ENCODE peak calls at places on chromosomes 7 and 10, in four cellular contexts. One of them, this sample, is unnamed.

GRCh38 chr10:93121311-93121710 is 47.6 kb downstream of the CYP26A1 start:
- DNase-seq in pons: no peak
- DNase-seq in epithelial cell of esophagus: no peak
- DNase-seq in psoas muscle: no peak
- DNase-seq in this sample: no peak

GRCh38 chr7:101165958-101166602 is 711 bp upstream of the VGF start:
- DNase-seq in pons: no peak
- DNase-seq in epithelial cell of esophagus: no peak
- DNase-seq in psoas muscle: no peak
- DNase-seq in this sample: no peak

GRCh38 chr10:61904711-61905445 is 3.4 kb downstream of the ARID5B start:
- DNase-seq in pons: peak
- DNase-seq in epithelial cell of esophagus: peak
- DNase-seq in psoas muscle: no peak
- DNase-seq in this sample: no peak

GRCh38 chr10:112728118-112728963 is 221.7 kb upstream of the TCF7L2 start:
- DNase-seq in pons: no peak
- DNase-seq in epithelial cell of esophagus: no peak
- DNase-seq in psoas muscle: no peak
- DNase-seq in this sample: no peak

GRCh38 chr10:43225787-43226153 is 41.1 kb downstream of the RASGEF1A start:
- DNase-seq in pons: no peak
- DNase-seq in epithelial cell of esophagus: no peak
- DNase-seq in psoas muscle: no peak
- DNase-seq in this sample: no peak

GRCh38 chr7:20491286-20491685 is 124.2 kb upstream of the ABCB5 start:
- DNase-seq in pons: no peak
- DNase-seq in epithelial cell of esophagus: no peak
- DNase-seq in psoas muscle: no peak
- DNase-seq in this sample: no peak

GRCh38 chr10:124520553-124521428 is 59.2 kb downstream of the LHPP start:
- DNase-seq in pons: no peak
- DNase-seq in epithelial cell of esophagus: no peak
- DNase-seq in psoas muscle: peak
- DNase-seq in this sample: no peak

GRCh38 chr7:8433477-8434289 is at the start of gene NXPH1:
- DNase-seq in pons: no peak
- DNase-seq in epithelial cell of esophagus: peak
- DNase-seq in psoas muscle: no peak
- DNase-seq in this sample: no peak

GRCh38 chr7:109343662-109344061 is 774.0 kb downstream of the DNAJB9 start:
- DNase-seq in pons: no peak
- DNase-seq in epithelial cell of esophagus: peak
- DNase-seq in psoas muscle: no peak
- DNase-seq in this sample: no peak

GRCh38 chr7:99224263-99224947 is 16.5 kb upstream of the KPNA7 start:
- DNase-seq in pons: no peak
- DNase-seq in epithelial cell of esophagus: peak
- DNase-seq in psoas muscle: no peak
- DNase-seq in this sample: no peak

GRCh38 chr7:70788276-70788675 is 343.7 kb upstream of the GALNT17 start:
- DNase-seq in pons: no peak
- DNase-seq in epithelial cell of esophagus: no peak
- DNase-seq in psoas muscle: no peak
- DNase-seq in this sample: no peak

GRCh38 chr10:74923556-74923955 is 97.2 kb downstream of the KAT6B start:
- DNase-seq in pons: no peak
- DNase-seq in epithelial cell of esophagus: no peak
- DNase-seq in psoas muscle: no peak
- DNase-seq in this sample: no peak

GRCh38 chr10:29344073-29344820 is 55.4 kb downstream of the LYZL1 start:
- DNase-seq in pons: no peak
- DNase-seq in epithelial cell of esophagus: peak
- DNase-seq in psoas muscle: no peak
- DNase-seq in this sample: no peak

GRCh38 chr10:1715821-1716220 is 21.5 kb downstream of the ADARB2 start:
- DNase-seq in pons: no peak
- DNase-seq in epithelial cell of esophagus: peak
- DNase-seq in psoas muscle: no peak
- DNase-seq in this sample: no peak

GRCh38 chr7:725223-726005 is 1.1 kb upstream of the DNAAF5 start:
- DNase-seq in pons: no peak
- DNase-seq in epithelial cell of esophagus: peak
- DNase-seq in psoas muscle: no peak
- DNase-seq in this sample: no peak

GRCh38 chr7:35768346-35768745 is 32.5 kb upstream of the SEPTIN7 start:
- DNase-seq in pons: peak
- DNase-seq in epithelial cell of esophagus: no peak
- DNase-seq in psoas muscle: no peak
- DNase-seq in this sample: no peak

GRCh38 chr10:73413108-73413527 is 740 bp downstream of the ANXA7 start:
- DNase-seq in pons: peak
- DNase-seq in epithelial cell of esophagus: peak
- DNase-seq in psoas muscle: peak
- DNase-seq in this sample: peak

GRCh38 chr10:11546581-11546980 is 64.9 kb downstream of the USP6NL start:
- DNase-seq in pons: no peak
- DNase-seq in epithelial cell of esophagus: peak
- DNase-seq in psoas muscle: no peak
- DNase-seq in this sample: no peak

GRCh38 chr7:2654059-2654458 is 22.3 kb downstream of the TTYH3 start:
- DNase-seq in pons: no peak
- DNase-seq in epithelial cell of esophagus: no peak
- DNase-seq in psoas muscle: no peak
- DNase-seq in this sample: no peak

GRCh38 chr10:15571570-15571969 is 148.2 kb downstream of the ITGA8 start:
- DNase-seq in pons: peak
- DNase-seq in epithelial cell of esophagus: no peak
- DNase-seq in psoas muscle: no peak
- DNase-seq in this sample: no peak

GRCh38 chr10:74981831-74982633 is 129.4 kb upstream of the SAMD8 start:
- DNase-seq in pons: no peak
- DNase-seq in epithelial cell of esophagus: no peak
- DNase-seq in psoas muscle: no peak
- DNase-seq in this sample: no peak

GRCh38 chr10:129568562-129569344 is 101.7 kb downstream of the MGMT start:
- DNase-seq in pons: no peak
- DNase-seq in epithelial cell of esophagus: no peak
- DNase-seq in psoas muscle: no peak
- DNase-seq in this sample: no peak

GRCh38 chr7:130152270-130153141 is 52.7 kb downstream of the TMEM209 start:
- DNase-seq in pons: no peak
- DNase-seq in epithelial cell of esophagus: no peak
- DNase-seq in psoas muscle: no peak
- DNase-seq in this sample: no peak

GRCh38 chr7:7178081-7178480 is 4.3 kb upstream of the C1GALT1 start:
- DNase-seq in pons: no peak
- DNase-seq in epithelial cell of esophagus: peak
- DNase-seq in psoas muscle: no peak
- DNase-seq in this sample: no peak

GRCh38 chr7:37971491-37971890 is 51.1 kb downstream of the EPDR1 start:
- DNase-seq in pons: no peak
- DNase-seq in epithelial cell of esophagus: no peak
- DNase-seq in psoas muscle: no peak
- DNase-seq in this sample: no peak

GRCh38 chr10:33106767-33107166 is 148.7 kb upstream of the ITGB1 start:
- DNase-seq in pons: no peak
- DNase-seq in epithelial cell of esophagus: no peak
- DNase-seq in psoas muscle: no peak
- DNase-seq in this sample: no peak

GRCh38 chr10:133082685-133083421 is 4.9 kb upstream of the ADGRA1 start:
- DNase-seq in pons: no peak
- DNase-seq in epithelial cell of esophagus: no peak
- DNase-seq in psoas muscle: no peak
- DNase-seq in this sample: no peak

GRCh38 chr10:109207361-109207760 is 716.0 kb downstream of the XPNPEP1 start:
- DNase-seq in pons: no peak
- DNase-seq in epithelial cell of esophagus: no peak
- DNase-seq in psoas muscle: no peak
- DNase-seq in this sample: no peak